ENCODE peak calls at places on chromosomes 6 and 20, in eight cellular contexts. I, L, H, R, P, K, X and U are unnamed samples.

GRCh38 chr6:161044335-161044734 is 52.8 kb downstream of the MAP3K4 start:
- DNase-seq in K (no peak), L (no peak), I (no peak), H (no peak), X (no peak), P (no peak), R (no peak), U (no peak)

GRCh38 chr6:144804246-144804790 is 519.2 kb downstream of the UTRN start:
- DNase-seq in K (no peak), L (no peak), R (no peak), H (no peak), I (no peak), X (no peak), P (no peak), U (no peak)

GRCh38 chr6:121187200-121187832 is 147.0 kb downstream of the TBC1D32 start:
- DNase-seq in H (no peak), R (no peak), L (no peak), I (no peak), X (no peak), K (no peak), P (no peak), U (no peak)

GRCh38 chr6:168147205-168147738 is 68.3 kb upstream of the FRMD1 start:
- DNase-seq in H (no peak), R (no peak), P (no peak), I (no peak), K (no peak), X (no peak), L (no peak), U (no peak)

GRCh38 chr20:38229376-38230252 is 30.9 kb downstream of the KIAA1755 start:
- DNase-seq in L (no peak), H (no peak), P (peak; percentile 50), I (no peak), K (no peak), R (peak; percentile 52), X (no peak), U (peak; percentile 80)

GRCh38 chr6:38750968-38751615 is 36.0 kb downstream of the DNAH8 start:
- DNase-seq in X (no peak), I (no peak), H (no peak), K (no peak), P (no peak), L (no peak), R (no peak), U (no peak)

GRCh38 chr6:170199716-170200115 is 91.2 kb downstream of the DLL1 start:
- DNase-seq in L (no peak), K (no peak), R (no peak), X (no peak), I (no peak), P (no peak), H (no peak), U (no peak)

GRCh38 chr6:1802495-1803395 is 193.0 kb downstream of the FOXC1 start:
- DNase-seq in H (no peak), R (peak; percentile 47), X (no peak), I (no peak), K (no peak), P (no peak), L (no peak), U (peak; percentile 78)

GRCh38 chr20:50695144-50695872 is 4.0 kb upstream of the RIPOR3 start:
- DNase-seq in P (peak; percentile 72), R (peak; percentile 75), X (no peak), L (no peak), K (peak; percentile 33), H (no peak), I (no peak), U (no peak)

GRCh38 chr6:106182455-106182854 is 96.3 kb downstream of the PRDM1 start:
- DNase-seq in P (no peak), X (no peak), I (no peak), L (no peak), H (no peak), R (no peak), K (no peak), U (no peak)

GRCh38 chr20:11919046-11919445 is 1.4 kb downstream of the BTBD3 start:
- DNase-seq in P (peak; percentile 61), K (no peak), R (peak; percentile 36), I (no peak), X (no peak), H (no peak), L (no peak), U (peak; percentile 91)

GRCh38 chr6:54515013-54515412 is 206.8 kb downstream of the TINAG start:
- DNase-seq in R (peak; percentile 1), X (no peak), K (no peak), L (no peak), H (no peak), P (no peak), I (no peak), U (no peak)

GRCh38 chr6:26379236-26380139 is 3.4 kb upstream of the BTN2A2 start:
- DNase-seq in K (no peak), H (no peak), P (peak; percentile 44), L (no peak), X (no peak), R (peak; percentile 57), I (no peak), U (no peak)

GRCh38 chr20:23049201-23049932 is at the start of gene THBD:
- DNase-seq in H (peak; percentile 56), I (no peak), R (peak; percentile 55), X (peak; percentile 71), L (no peak), P (peak; percentile 60), K (peak; percentile 78), U (no peak)

GRCh38 chr20:55515831-55516230 is 489.5 kb downstream of the CBLN4 start:
- DNase-seq in P (no peak), R (no peak), I (no peak), L (no peak), H (no peak), X (no peak), K (no peak), U (no peak)

GRCh38 chr6:8181162-8181909 is 79.0 kb upstream of the EEF1E1 start:
- DNase-seq in X (no peak), R (no peak), I (no peak), H (no peak), P (no peak), K (no peak), L (no peak), U (no peak)

GRCh38 chr6:139364302-139364981 is 10.0 kb downstream of the CITED2 start:
- DNase-seq in X (no peak), P (peak; percentile 77), I (peak; percentile 71), L (peak; percentile 82), R (peak; percentile 69), H (no peak), K (no peak), U (no peak)

GRCh38 chr20:20096421-20096820 is 44.1 kb downstream of the CFAP61 start:
- DNase-seq in R (no peak), H (no peak), K (no peak), X (no peak), I (no peak), P (no peak), L (no peak), U (no peak)

GRCh38 chr6:33029297-33030184 is 20.1 kb upstream of the HLA-DOA start:
- DNase-seq in L (peak; percentile 89), P (no peak), X (no peak), I (peak; percentile 15), H (peak; percentile 32), K (peak; percentile 74), R (peak; percentile 29), U (no peak)

DNA sequence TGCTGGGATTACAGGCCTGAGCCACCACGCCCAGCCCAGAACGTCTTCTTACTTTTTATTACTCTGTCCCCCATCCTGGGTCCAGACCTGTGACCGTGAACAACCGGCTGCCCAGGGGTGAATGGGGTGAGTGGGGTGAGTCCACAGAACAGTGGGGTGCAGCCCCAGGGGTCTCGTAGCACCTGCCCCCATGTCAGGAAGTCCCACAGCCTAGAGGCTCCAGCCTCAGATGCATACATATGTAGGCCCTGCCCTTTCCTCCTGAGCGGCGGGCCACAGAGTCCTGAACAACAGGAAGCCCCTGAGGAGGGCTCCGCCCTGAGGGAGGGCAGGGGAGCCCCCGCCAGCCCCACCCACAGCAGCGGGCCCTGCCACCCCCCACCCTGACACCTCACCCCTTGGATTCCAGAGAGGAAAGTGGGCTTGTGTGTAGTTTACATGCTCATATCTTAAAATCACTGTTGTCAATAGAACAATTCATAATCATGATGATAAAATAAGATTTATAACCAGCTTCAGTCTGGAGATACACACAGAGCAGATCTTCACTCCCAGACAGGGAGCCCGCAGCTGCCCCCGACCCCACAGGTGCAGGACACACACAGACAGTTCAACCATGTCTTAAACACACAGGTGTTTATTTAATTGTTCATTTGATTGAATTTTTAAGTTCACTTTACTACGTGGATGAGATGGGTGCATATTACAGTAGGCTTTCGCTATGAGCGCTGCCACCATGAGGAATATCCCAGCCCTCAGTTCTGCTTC is 12.4 kb upstream of the GMEB2 start:
- DNase-seq in P (no peak), L (peak; percentile 89), X (no peak), H (peak; percentile 59), I (peak; percentile 81), K (no peak), R (no peak), U (no peak)
- H3K4me3 ChIP-seq in P (no peak overlapping the region), L (peak overlapping the region; percentile 74), X (no peak overlapping the region), H (no peak overlapping the region), I (peak overlapping the region; percentile 89), K (no peak overlapping the region), R (no peak overlapping the region), U (no peak overlapping the region)

GRCh38 chr20:49285813-49286494 is 8.1 kb upstream of the ZNFX1 start:
- DNase-seq in P (no peak), X (no peak), I (no peak), L (no peak), H (no peak), K (no peak), R (no peak), U (no peak)

GRCh38 chr20:49285233-49285668 is 7.4 kb upstream of the ZNFX1 start:
- DNase-seq in X (no peak), H (no peak), R (no peak), K (no peak), L (peak; percentile 10), P (no peak), I (no peak), U (no peak)

GRCh38 chr20:49288250-49288751 is 10.4 kb upstream of the ZNFX1 start:
- DNase-seq in L (no peak), R (no peak), X (no peak), H (no peak), P (no peak), I (no peak), K (no peak), U (peak; percentile 36)

GRCh38 chr20:49287555-49288249 is 9.8 kb upstream of the ZNFX1 start:
- DNase-seq in H (no peak), L (no peak), X (no peak), K (no peak), R (peak; percentile 70), I (no peak), P (peak; percentile 73), U (peak; percentile 43)

GRCh38 chr20:49286689-49287551 is 9.1 kb upstream of the ZNFX1 start:
- DNase-seq in K (no peak), P (no peak), L (peak; percentile 48), H (peak; percentile 10), X (no peak), R (no peak), I (no peak), U (no peak)
- H3K9me3 ChIP-seq in K (peaks cover 19% of the 10 kb centered on the region), P (peaks cover 7% of the 10 kb centered on the region), L (no peaks in the 10 kb centered on the region), H (peaks cover 31% of the 10 kb centered on the region), X (no peaks in the 10 kb centered on the region), R (no peaks in the 10 kb centered on the region), I (peaks cover 68% of the 10 kb centered on the region), U (no peaks in the 10 kb centered on the region)

GRCh38 chr6:146868671-146869209 is 270.0 kb downstream of the ADGB start:
- DNase-seq in X (no peak), P (peak; percentile 11), R (no peak), L (no peak), I (no peak), H (no peak), K (no peak), U (no peak)
- H3K36me3 ChIP-seq in X (no peaks in the 10 kb centered on the region), P (no peaks in the 10 kb centered on the region), R (no peaks in the 10 kb centered on the region), L (no peaks in the 10 kb centered on the region), I (no peaks in the 10 kb centered on the region), H (no peaks in the 10 kb centered on the region), K (no peaks in the 10 kb centered on the region), U (no peaks in the 10 kb centered on the region)

GRCh38 chr20:26207237-26207966 is 510.7 kb upstream of the ZNF337 start:
- DNase-seq in H (no peak), P (no peak), I (no peak), X (no peak), R (no peak), L (no peak), K (no peak), U (no peak)
- H3K4me3 ChIP-seq in H (no peak overlapping the region), P (no peak overlapping the region), I (no peak overlapping the region), X (no peak overlapping the region), R (peak overlapping the region; percentile 17), L (no peak overlapping the region), K (no peak overlapping the region), U (no peak overlapping the region)